ENCODE peak calls at places on chromosomes 16 and 17, in nine cellular contexts. J is endothelial cell; X is GM20000; D is CD4-positive, alpha-beta T cell; T is cardiac muscle cell; U is upper lobe of right lung; B is fibroblast of lung; A is A549; N is mesothelial cell of epicardium. O is an unnamed sample.
A peak's percentile ranks its signal among the peaks of the same experiment; 100 is the strongest.

GRCh38 chr17:49715717-49716279 is 8.0 kb upstream of the SLC35B1 start:
- DNase-seq in J (no peak), X (no peak), D (no peak), T (no peak), U (no peak), B (no peak), A (no peak), N (no peak), O (no peak)

GRCh38 chr17:69828087-69828486 is 246.9 kb upstream of the KCNJ16 start:
- DNase-seq in J (no peak), X (no peak), D (no peak), T (peak; percentile 24), U (no peak), B (peak; percentile 75), A (no peak), N (no peak), O (no peak)

GRCh38 chr17:8649157-8650118 is 18.9 kb upstream of the MYH10 start:
- DNase-seq in J (no peak), X (no peak), D (no peak), T (peak; percentile 98), U (no peak), B (peak; percentile 99), A (no peak), N (no peak), O (peak; percentile 76)

GRCh38 chr17:31825961-31826691 is 32.9 kb downstream of the COPRS start:
- DNase-seq in J (no peak), X (no peak), D (no peak), T (peak; percentile 76), U (no peak), B (no peak), A (no peak), N (no peak), O (peak; percentile 31)

GRCh38 chr16:86566601-86566965 is at the start of gene FOXC2:
- DNase-seq in J (peak; percentile 90), X (peak; percentile 65), D (no peak), T (peak; percentile 95), U (peak; percentile 80), B (peak; percentile 97), A (peak; percentile 75), N (peak; percentile 94), O (peak; percentile 97)

GRCh38 chr16:19837331-19837943 is 47.2 kb downstream of the GPRC5B start:
- DNase-seq in J (no peak), X (no peak), D (no peak), T (no peak), U (no peak), B (peak; percentile 20), A (no peak), N (no peak), O (no peak)

GRCh38 chr16:24668481-24669001 is 60.9 kb upstream of the TNRC6A start:
- DNase-seq in J (no peak), X (no peak), D (no peak), T (peak; percentile 36), U (no peak), B (peak; percentile 87), A (no peak), N (no peak), O (peak; percentile 33)

GRCh38 chr17:64781810-64782555 is 119.9 kb upstream of the SMURF2 start:
- DNase-seq in J (no peak), X (peak; percentile 4), D (no peak), T (no peak), U (no peak), B (no peak), A (no peak), N (no peak), O (no peak)

GRCh38 chr17:56678249-56679144 is 85.0 kb downstream of the NOG start:
- DNase-seq in J (no peak), X (no peak), D (no peak), T (no peak), U (no peak), B (no peak), A (no peak), N (peak; percentile 52), O (no peak)

DNA sequence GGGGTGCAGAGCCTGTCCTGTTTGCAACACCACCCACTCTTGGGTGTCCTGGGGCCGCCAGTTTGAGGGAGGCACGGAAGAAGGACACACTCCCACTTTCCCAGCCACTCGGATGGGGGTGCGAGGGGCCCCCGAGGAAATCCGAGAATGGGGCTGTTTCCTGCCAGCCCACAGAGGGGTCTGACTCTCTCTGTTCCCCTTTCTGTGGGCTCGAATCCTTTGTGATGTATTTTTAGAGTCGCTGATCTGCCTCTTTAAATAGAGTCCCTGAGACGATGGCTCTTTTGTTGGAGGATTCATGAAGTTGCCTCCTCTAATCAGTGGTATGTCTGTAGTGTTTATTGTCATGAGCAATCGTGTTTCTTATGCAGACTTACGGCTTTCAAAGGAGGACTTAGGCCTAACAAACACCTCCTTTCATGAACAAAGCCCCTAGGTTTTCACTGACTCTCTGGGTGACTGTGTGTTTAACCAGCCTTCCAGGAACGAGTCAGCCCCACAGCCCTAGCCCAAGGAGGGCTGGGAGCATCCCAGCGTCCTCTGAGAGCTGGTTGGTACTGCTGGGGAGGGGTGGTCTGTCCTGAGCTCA is 29.1 kb downstream of the CIBAR2 start:
- DNase-seq in J (no peak), X (peak; percentile 45), D (no peak), T (no peak), U (no peak), B (no peak), A (no peak), N (no peak), O (no peak)
- TF ChIP-seq CTCF in J (no peak), X (no peak), D (no peak), T (no peak), U (no peak), B (no peak), A (no peak), N (no peak), O (no peak)

GRCh38 chr17:58574025-58574424 is 59.6 kb upstream of the MTMR4 start:
- DNase-seq in J (no peak), X (peak; percentile 17), D (no peak), T (no peak), U (no peak), B (no peak), A (no peak), N (no peak), O (no peak)

GRCh38 chr17:58575511-58575910 is 61.1 kb upstream of the MTMR4 start:
- DNase-seq in J (no peak), X (no peak), D (no peak), T (peak; percentile 74), U (no peak), B (peak; percentile 78), A (peak; percentile 28), N (no peak), O (no peak)

GRCh38 chr17:58572846-58573245 is 58.4 kb upstream of the MTMR4 start:
- DNase-seq in J (no peak), X (no peak), D (no peak), T (no peak), U (no peak), B (no peak), A (no peak), N (no peak), O (no peak)

GRCh38 chr17:58576679-58577367 is 62.4 kb upstream of the MTMR4 start:
- DNase-seq in J (no peak), X (peak; percentile 9), D (no peak), T (no peak), U (no peak), B (peak; percentile 21), A (peak; percentile 13), N (no peak), O (no peak)

DNA sequence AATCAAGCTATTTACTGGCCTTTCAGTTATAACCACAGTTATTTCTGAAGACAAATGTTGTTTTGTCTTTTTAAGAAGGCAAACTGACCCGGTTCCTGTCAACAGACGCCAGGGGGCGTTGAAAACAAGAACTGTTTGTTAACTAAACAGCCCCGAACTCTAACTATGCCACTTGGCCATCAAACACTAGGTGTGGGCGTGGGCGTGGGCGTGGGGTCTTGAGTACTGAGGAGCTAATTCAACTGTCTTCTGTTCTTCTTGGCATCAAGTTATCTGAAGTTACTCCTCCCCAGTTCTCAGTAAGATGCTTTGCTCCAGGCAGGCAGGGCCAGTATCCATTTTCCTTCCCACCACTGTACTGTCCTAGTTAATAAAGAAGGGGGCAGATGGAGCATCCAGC is 63.3 kb upstream of the MTMR4 start:
- DNase-seq in J (peak; percentile 48), X (peak; percentile 66), D (peak; percentile 12), T (peak; percentile 79), U (peak; percentile 69), B (peak; percentile 26), A (peak; percentile 70), N (no peak), O (no peak)
- TF ChIP-seq CTCF in J (peak; percentile 78), X (peak; percentile 64), D (peak; percentile 34), T (peak; percentile 81), U (peak; percentile 71), B (peak; percentile 54), A (peak; percentile 69), N (peak; percentile 49), O (no peak)

DNA sequence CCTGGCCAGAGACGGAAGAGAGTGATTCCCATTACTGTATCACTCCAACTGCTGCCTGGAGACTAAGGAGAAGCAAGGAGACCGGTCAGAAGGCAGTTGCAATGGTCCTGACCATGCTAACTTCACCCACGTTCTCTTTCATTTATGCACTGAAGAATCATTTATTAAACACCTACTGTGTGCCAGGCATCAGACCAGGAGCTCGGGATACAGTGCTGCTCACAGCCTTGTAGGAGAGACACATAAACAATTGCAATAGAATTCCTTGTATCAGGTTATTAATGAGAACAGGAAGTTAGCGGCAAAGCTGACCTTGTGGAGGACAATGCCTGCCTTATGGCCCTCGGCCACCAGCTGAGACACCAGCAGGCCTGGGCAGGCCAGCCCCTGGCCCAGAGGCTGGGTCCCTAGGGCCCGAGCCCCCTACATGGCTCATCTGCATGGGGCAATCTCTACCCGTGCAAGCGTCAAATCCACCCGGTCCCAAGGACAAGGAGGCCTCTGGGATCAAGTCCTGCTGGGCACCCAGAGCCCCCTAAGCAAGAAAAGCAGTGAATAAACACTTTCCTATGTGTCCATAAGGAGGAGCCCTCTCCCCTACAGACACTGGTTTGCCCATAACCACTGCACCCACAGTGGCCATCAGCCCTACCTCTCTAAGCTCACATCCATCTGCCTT is 8.6 kb upstream of the ENPP7 start:
- DNase-seq in J (no peak), X (no peak), D (no peak), T (peak; percentile 15), U (no peak), B (no peak), A (peak; percentile 67), N (no peak), O (no peak)
- TF ChIP-seq CTCF in J (peak; percentile 33), X (no peak), D (no peak), T (peak; percentile 9), U (no peak), B (no peak), A (peak; percentile 50), N (no peak), O (no peak)

GRCh38 chr16:31010943-31011342 is 505 bp upstream of the STX1B start:
- DNase-seq in J (no peak), X (no peak), D (no peak), T (no peak), U (no peak), B (no peak), A (no peak), N (no peak), O (no peak)

GRCh38 chr16:31008154-31008950 is 2.1 kb downstream of the STX1B start:
- DNase-seq in J (no peak), X (no peak), D (no peak), T (no peak), U (no peak), B (peak; percentile 94), A (no peak), N (no peak), O (no peak)

GRCh38 chr16:31009120-31009519 is 1.3 kb downstream of the STX1B start:
- DNase-seq in J (no peak), X (no peak), D (no peak), T (no peak), U (no peak), B (no peak), A (no peak), N (no peak), O (no peak)

GRCh38 chr16:31010539-31010938 is at the start of gene STX1B:
- DNase-seq in J (peak; percentile 48), X (no peak), D (peak; percentile 52), T (peak; percentile 31), U (no peak), B (peak; percentile 47), A (no peak), N (no peak), O (no peak)

GRCh38 chr16:31009894-31010293 is 544 bp downstream of the STX1B start:
- DNase-seq in J (no peak), X (no peak), D (no peak), T (no peak), U (no peak), B (no peak), A (no peak), N (no peak), O (no peak)
- TF ChIP-seq CTCF in J (no peak), X (no peak), D (no peak), T (no peak), U (no peak), B (no peak), A (no peak), N (no peak), O (no peak)

O was measured in ascending aorta.